ENCODE peak calls at places on chromosomes 1 and 21, in five cellular contexts. D is fibroblast of lung, Q is A172, A is fibroblast of mammary gland, P is upper lobe of left lung. R is an unnamed sample.

GRCh38 chr1:198627436-198628063 is 11.3 kb upstream of the PTPRC start:
- DNase-seq in D (peak; percentile 5), Q (no peak), A (no peak), P (no peak), R (no peak)

GRCh38 chr1:5865056-5865455 is 127.2 kb downstream of the NPHP4 start:
- DNase-seq in D (no peak), Q (no peak), A (no peak), P (no peak), R (no peak)

GRCh38 chr1:98327151-98327918 is 334.2 kb upstream of the SNX7 start:
- DNase-seq in D (peak; percentile 88), Q (peak; percentile 67), A (peak; percentile 66), P (no peak), R (no peak)

GRCh38 chr1:9825101-9826074 is 1.6 kb upstream of the CLSTN1 start:
- DNase-seq in D (peak; percentile 46), Q (peak; percentile 89), A (peak; percentile 58), P (peak; percentile 74), R (peak; percentile 34)

GRCh38 chr21:36419996-36420395 is 34.8 kb downstream of the CHAF1B start:
- DNase-seq in D (peak; percentile 92), Q (peak; percentile 93), A (peak; percentile 92), P (peak; percentile 86), R (peak; percentile 24)

GRCh38 chr1:2337501-2337900 is 53.9 kb downstream of the MORN1 start:
- DNase-seq in D (no peak), Q (no peak), A (no peak), P (no peak), R (no peak)

GRCh38 chr1:247433922-247434476 is 18.0 kb downstream of the NLRP3 start:
- DNase-seq in D (no peak), Q (no peak), A (no peak), P (peak; percentile 52), R (no peak)

GRCh38 chr1:117672756-117673155 is 66.9 kb downstream of the TENT5C start:
- DNase-seq in D (no peak), Q (no peak), A (no peak), P (no peak), R (no peak)

GRCh38 chr1:214678386-214678785 is 75.4 kb downstream of the CENPF start:
- DNase-seq in D (no peak), Q (no peak), A (peak; percentile 30), P (no peak), R (no peak)

GRCh38 chr1:156705918-156706646 is 699 bp upstream of the CRABP2 start:
- DNase-seq in D (peak; percentile 75), Q (no peak), A (peak; percentile 67), P (peak; percentile 56), R (peak; percentile 73)

GRCh38 chr1:21065851-21066250 is 110.8 kb downstream of the EIF4G3 start:
- DNase-seq in D (no peak), Q (no peak), A (no peak), P (no peak), R (no peak)

GRCh38 chr1:245751671-245752070 is 596.9 kb downstream of the KIF26B start:
- DNase-seq in D (no peak), Q (no peak), A (no peak), P (no peak), R (no peak)

GRCh38 chr1:223189903-223190724 is 47.1 kb upstream of the TLR5 start:
- DNase-seq in D (no peak), Q (peak; percentile 78), A (peak; percentile 25), P (no peak), R (peak; percentile 64)

GRCh38 chr1:227893696-227894305 is 53.9 kb downstream of the WNT9A start:
- DNase-seq in D (no peak), Q (no peak), A (no peak), P (peak; percentile 16), R (no peak)

GRCh38 chr1:219676012-219676770 is 63.3 kb upstream of the ZC3H11B start:
- DNase-seq in D (no peak), Q (no peak), A (peak; percentile 49), P (no peak), R (no peak)

GRCh38 chr1:66553846-66554245 is 19.9 kb downstream of the SGIP1 start:
- DNase-seq in D (no peak), Q (no peak), A (peak; percentile 84), P (no peak), R (no peak)

GRCh38 chr1:19903621-19904020 is 19.8 kb downstream of the PLA2G2E start:
- DNase-seq in D (no peak), Q (peak; percentile 17), A (no peak), P (no peak), R (no peak)

GRCh38 chr1:117842408-117843170 is 86.8 kb downstream of the GDAP2 start:
- DNase-seq in D (no peak), Q (peak; percentile 52), A (peak; percentile 20), P (no peak), R (no peak)